ENCODE peak calls at places on chromosomes 13 and 19, in ten cellular contexts. One of them, this sample, is unnamed.

GRCh38 chr19:588758-589692 is 656 bp upstream of the HCN2 start:
- DNase-seq in mammary epithelial cell: no peak
- DNase-seq in brain microvascular endothelial cell: no peak
- DNase-seq in ovary: no peak
- DNase-seq in A549: peak
- DNase-seq in fibroblast of the aortic adventitia: no peak
- DNase-seq in MCF 10A: no peak
- DNase-seq in type B pancreatic cell: no peak
- DNase-seq in astrocyte of the spinal cord: no peak
- DNase-seq in fibroblast of mammary gland: no peak
- DNase-seq in this sample: no peak

GRCh38 chr13:44153536-44153935 is 220.1 kb upstream of the SERP2 start:
- DNase-seq in astrocyte of the spinal cord: no peak
- DNase-seq in type B pancreatic cell: no peak
- DNase-seq in ovary: no peak
- DNase-seq in brain microvascular endothelial cell: no peak
- DNase-seq in A549: no peak
- DNase-seq in fibroblast of the aortic adventitia: no peak
- DNase-seq in MCF 10A: no peak
- DNase-seq in mammary epithelial cell: no peak
- DNase-seq in fibroblast of mammary gland: no peak
- DNase-seq in this sample: peak

GRCh38 chr13:27200413-27201066 is 28.9 kb upstream of the USP12 start:
- DNase-seq in ovary: no peak
- DNase-seq in MCF 10A: no peak
- DNase-seq in type B pancreatic cell: no peak
- DNase-seq in mammary epithelial cell: no peak
- DNase-seq in A549: no peak
- DNase-seq in astrocyte of the spinal cord: no peak
- DNase-seq in brain microvascular endothelial cell: no peak
- DNase-seq in fibroblast of the aortic adventitia: peak
- DNase-seq in fibroblast of mammary gland: no peak
- DNase-seq in this sample: no peak

GRCh38 chr13:95338905-95339304 is 37.7 kb upstream of the ABCC4 start:
- DNase-seq in fibroblast of the aortic adventitia: no peak
- DNase-seq in MCF 10A: no peak
- DNase-seq in type B pancreatic cell: no peak
- DNase-seq in mammary epithelial cell: no peak
- DNase-seq in A549: no peak
- DNase-seq in brain microvascular endothelial cell: no peak
- DNase-seq in ovary: no peak
- DNase-seq in astrocyte of the spinal cord: no peak
- DNase-seq in fibroblast of mammary gland: no peak
- DNase-seq in this sample: no peak

GRCh38 chr13:109974354-109974753 is 188.0 kb upstream of the IRS2 start:
- DNase-seq in fibroblast of mammary gland: peak
- DNase-seq in brain microvascular endothelial cell: peak
- DNase-seq in A549: no peak
- DNase-seq in MCF 10A: no peak
- DNase-seq in ovary: no peak
- DNase-seq in fibroblast of the aortic adventitia: peak
- DNase-seq in mammary epithelial cell: no peak
- DNase-seq in type B pancreatic cell: no peak
- DNase-seq in astrocyte of the spinal cord: no peak
- DNase-seq in this sample: no peak

GRCh38 chr19:18089726-18090125 is 3.0 kb upstream of the IL12RB1 start:
- DNase-seq in mammary epithelial cell: no peak
- DNase-seq in astrocyte of the spinal cord: no peak
- DNase-seq in type B pancreatic cell: no peak
- DNase-seq in fibroblast of the aortic adventitia: no peak
- DNase-seq in fibroblast of mammary gland: no peak
- DNase-seq in MCF 10A: no peak
- DNase-seq in A549: no peak
- DNase-seq in brain microvascular endothelial cell: no peak
- DNase-seq in ovary: no peak
- DNase-seq in this sample: no peak

GRCh38 chr13:42420304-42420703 is 148.4 kb downstream of the AKAP11 start:
- DNase-seq in fibroblast of the aortic adventitia: no peak
- DNase-seq in type B pancreatic cell: no peak
- DNase-seq in ovary: no peak
- DNase-seq in mammary epithelial cell: no peak
- DNase-seq in fibroblast of mammary gland: no peak
- DNase-seq in brain microvascular endothelial cell: no peak
- DNase-seq in A549: no peak
- DNase-seq in MCF 10A: no peak
- DNase-seq in astrocyte of the spinal cord: no peak
- DNase-seq in this sample: no peak

GRCh38 chr19:7914099-7914498 is 531 bp upstream of the TGFBR3L start:
- DNase-seq in type B pancreatic cell: no peak
- DNase-seq in A549: no peak
- DNase-seq in ovary: no peak
- DNase-seq in mammary epithelial cell: no peak
- DNase-seq in MCF 10A: no peak
- DNase-seq in fibroblast of the aortic adventitia: no peak
- DNase-seq in brain microvascular endothelial cell: no peak
- DNase-seq in astrocyte of the spinal cord: no peak
- DNase-seq in fibroblast of mammary gland: no peak
- DNase-seq in this sample: no peak

GRCh38 chr13:105735269-105735668 is 800.2 kb downstream of the EFNB2 start:
- DNase-seq in ovary: no peak
- DNase-seq in fibroblast of mammary gland: no peak
- DNase-seq in brain microvascular endothelial cell: no peak
- DNase-seq in fibroblast of the aortic adventitia: no peak
- DNase-seq in A549: no peak
- DNase-seq in MCF 10A: no peak
- DNase-seq in astrocyte of the spinal cord: peak
- DNase-seq in type B pancreatic cell: no peak
- DNase-seq in mammary epithelial cell: no peak
- DNase-seq in this sample: no peak

GRCh38 chr19:29384676-29385075 is 141.1 kb upstream of the VSTM2B start:
- DNase-seq in A549: no peak
- DNase-seq in ovary: peak
- DNase-seq in mammary epithelial cell: no peak
- DNase-seq in fibroblast of mammary gland: no peak
- DNase-seq in MCF 10A: no peak
- DNase-seq in type B pancreatic cell: no peak
- DNase-seq in fibroblast of the aortic adventitia: no peak
- DNase-seq in brain microvascular endothelial cell: no peak
- DNase-seq in astrocyte of the spinal cord: no peak
- DNase-seq in this sample: no peak

GRCh38 chr19:17376935-17377600 is at the start of gene PLVAP:
- DNase-seq in ovary: no peak
- DNase-seq in A549: no peak
- DNase-seq in fibroblast of the aortic adventitia: no peak
- DNase-seq in MCF 10A: no peak
- DNase-seq in astrocyte of the spinal cord: no peak
- DNase-seq in type B pancreatic cell: no peak
- DNase-seq in mammary epithelial cell: no peak
- DNase-seq in brain microvascular endothelial cell: no peak
- DNase-seq in fibroblast of mammary gland: no peak
- DNase-seq in this sample: no peak

GRCh38 chr19:12564016-12564664 is 12.9 kb upstream of the ZNF564 start:
- DNase-seq in ovary: peak
- DNase-seq in A549: peak
- DNase-seq in astrocyte of the spinal cord: peak
- DNase-seq in brain microvascular endothelial cell: peak
- DNase-seq in fibroblast of the aortic adventitia: peak
- DNase-seq in type B pancreatic cell: peak
- DNase-seq in fibroblast of mammary gland: peak
- DNase-seq in mammary epithelial cell: peak
- DNase-seq in MCF 10A: peak
- DNase-seq in this sample: peak

GRCh38 chr19:23978068-23978467 is 63.4 kb downstream of the ZNF726 start:
- DNase-seq in brain microvascular endothelial cell: no peak
- DNase-seq in A549: no peak
- DNase-seq in astrocyte of the spinal cord: no peak
- DNase-seq in MCF 10A: no peak
- DNase-seq in type B pancreatic cell: no peak
- DNase-seq in mammary epithelial cell: no peak
- DNase-seq in ovary: no peak
- DNase-seq in fibroblast of mammary gland: no peak
- DNase-seq in fibroblast of the aortic adventitia: no peak
- DNase-seq in this sample: no peak

DNA sequence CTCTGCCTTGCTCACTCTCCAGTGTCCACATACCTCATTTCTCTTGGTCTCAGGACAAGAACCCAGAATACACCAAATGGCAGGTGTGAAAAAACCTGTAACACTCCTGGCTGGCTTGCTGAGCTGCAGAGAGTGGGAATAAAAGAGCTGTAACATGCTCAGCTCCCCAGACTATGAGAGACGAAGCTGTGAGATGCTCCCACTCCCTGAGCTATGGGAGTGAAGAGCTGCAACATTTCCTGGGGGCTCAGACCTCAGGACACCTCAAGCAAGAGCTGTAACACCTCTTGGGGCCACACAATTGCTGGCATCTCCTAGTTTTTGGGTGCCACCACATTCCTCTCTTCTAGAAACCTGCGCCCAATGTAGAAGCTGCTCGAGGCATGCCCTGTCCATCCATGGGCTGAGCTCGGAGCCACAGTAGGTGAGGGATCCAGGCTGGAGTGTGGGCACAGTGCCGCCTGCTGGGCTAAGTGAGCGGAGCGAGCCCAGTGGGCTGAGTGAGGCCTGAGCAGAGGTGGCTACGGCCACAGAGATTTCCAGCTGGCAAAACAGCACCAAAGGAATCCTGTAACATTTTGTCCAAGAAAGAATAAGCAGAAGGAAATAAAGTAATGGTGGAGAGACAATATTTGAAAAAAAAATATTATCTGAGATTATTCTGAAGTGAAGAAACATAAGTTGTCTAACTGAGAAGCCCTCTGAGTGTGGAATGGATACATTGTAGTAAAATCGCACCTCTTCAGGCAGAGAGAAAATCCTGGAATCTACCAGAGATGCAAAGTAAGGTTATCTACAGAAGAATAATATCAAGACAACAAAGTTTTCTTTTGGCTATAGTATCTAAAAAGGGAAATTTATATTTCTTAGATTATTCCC is 186.2 kb upstream of the PCDH9 start:
- DNase-seq in ovary: no peak
- DNase-seq in fibroblast of mammary gland: peak
- DNase-seq in astrocyte of the spinal cord: peak
- DNase-seq in fibroblast of the aortic adventitia: peak
- DNase-seq in brain microvascular endothelial cell: peak
- DNase-seq in mammary epithelial cell: peak
- DNase-seq in A549: peak
- DNase-seq in type B pancreatic cell: no peak
- DNase-seq in MCF 10A: peak
- DNase-seq in this sample: no peak
- TF ChIP-seq CTCF in ovary: no peak
- TF ChIP-seq CTCF in fibroblast of mammary gland: peak
- TF ChIP-seq CTCF in astrocyte of the spinal cord: peak
- TF ChIP-seq CTCF in fibroblast of the aortic adventitia: peak
- TF ChIP-seq CTCF in brain microvascular endothelial cell: peak
- TF ChIP-seq CTCF in mammary epithelial cell: peak
- TF ChIP-seq CTCF in A549: peak
- TF ChIP-seq CTCF in type B pancreatic cell: peak
- TF ChIP-seq CTCF in MCF 10A: peak
- TF ChIP-seq CTCF in this sample: peak

DNA sequence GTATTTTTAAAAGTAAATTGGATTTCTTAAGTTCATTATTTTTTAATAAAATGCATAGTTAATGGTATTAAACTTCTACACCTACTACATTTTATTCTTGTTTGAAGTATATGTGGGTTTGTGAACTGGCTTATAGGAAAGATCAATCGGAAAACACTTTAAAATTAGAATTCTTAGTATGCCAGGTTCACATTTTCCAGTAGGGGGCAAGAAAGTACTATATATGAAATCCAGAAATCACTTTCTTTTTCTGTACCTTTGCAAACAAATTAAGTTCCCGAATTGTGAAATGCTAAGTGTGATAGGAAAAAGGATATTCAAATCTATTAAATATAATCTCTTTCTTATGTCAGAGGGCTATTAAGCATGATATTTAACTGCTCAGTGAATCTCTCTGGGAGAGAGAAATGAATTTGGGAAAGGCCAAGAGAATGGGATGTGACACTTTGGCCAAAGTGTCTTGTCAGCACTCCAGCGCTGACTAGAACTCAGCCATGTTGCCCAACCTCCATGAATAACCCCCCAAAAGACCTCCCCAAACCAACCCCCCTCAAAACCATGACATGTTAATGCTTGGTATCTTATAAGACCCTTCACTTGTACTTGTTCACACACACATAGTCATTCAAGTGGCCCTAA is 122.6 kb upstream of the SLC10A2 start:
- DNase-seq in mammary epithelial cell: peak
- DNase-seq in fibroblast of the aortic adventitia: peak
- DNase-seq in brain microvascular endothelial cell: no peak
- DNase-seq in fibroblast of mammary gland: peak
- DNase-seq in astrocyte of the spinal cord: peak
- DNase-seq in type B pancreatic cell: no peak
- DNase-seq in MCF 10A: peak
- DNase-seq in A549: peak
- DNase-seq in ovary: no peak
- DNase-seq in this sample: no peak
- TF ChIP-seq CTCF in mammary epithelial cell: peak
- TF ChIP-seq CTCF in fibroblast of the aortic adventitia: peak
- TF ChIP-seq CTCF in brain microvascular endothelial cell: peak
- TF ChIP-seq CTCF in fibroblast of mammary gland: peak
- TF ChIP-seq CTCF in astrocyte of the spinal cord: peak
- TF ChIP-seq CTCF in type B pancreatic cell: peak
- TF ChIP-seq CTCF in MCF 10A: peak
- TF ChIP-seq CTCF in A549: peak
- TF ChIP-seq CTCF in ovary: no peak
- TF ChIP-seq CTCF in this sample: peak

GRCh38 chr13:112366907-112367646 is 9.1 kb upstream of the SPACA7 start:
- DNase-seq in MCF 10A: no peak
- DNase-seq in mammary epithelial cell: no peak
- DNase-seq in fibroblast of the aortic adventitia: no peak
- DNase-seq in ovary: no peak
- DNase-seq in brain microvascular endothelial cell: no peak
- DNase-seq in A549: no peak
- DNase-seq in astrocyte of the spinal cord: no peak
- DNase-seq in type B pancreatic cell: no peak
- DNase-seq in fibroblast of mammary gland: no peak
- DNase-seq in this sample: peak
- TF ChIP-seq CTCF in MCF 10A: no peak
- TF ChIP-seq CTCF in mammary epithelial cell: no peak
- TF ChIP-seq CTCF in fibroblast of the aortic adventitia: no peak
- TF ChIP-seq CTCF in ovary: no peak
- TF ChIP-seq CTCF in brain microvascular endothelial cell: no peak
- TF ChIP-seq CTCF in A549: no peak
- TF ChIP-seq CTCF in astrocyte of the spinal cord: no peak
- TF ChIP-seq CTCF in type B pancreatic cell: no peak
- TF ChIP-seq CTCF in fibroblast of mammary gland: no peak
- TF ChIP-seq CTCF in this sample: no peak

GRCh38 chr13:25839356-25839755 is 212.5 kb downstream of the SHISA2 start:
- DNase-seq in mammary epithelial cell: no peak
- DNase-seq in fibroblast of the aortic adventitia: no peak
- DNase-seq in MCF 10A: no peak
- DNase-seq in type B pancreatic cell: no peak
- DNase-seq in astrocyte of the spinal cord: no peak
- DNase-seq in fibroblast of mammary gland: no peak
- DNase-seq in A549: no peak
- DNase-seq in brain microvascular endothelial cell: no peak
- DNase-seq in ovary: no peak
- DNase-seq in this sample: no peak
- TF ChIP-seq CTCF in mammary epithelial cell: no peak
- TF ChIP-seq CTCF in fibroblast of the aortic adventitia: no peak
- TF ChIP-seq CTCF in MCF 10A: no peak
- TF ChIP-seq CTCF in type B pancreatic cell: no peak
- TF ChIP-seq CTCF in astrocyte of the spinal cord: no peak
- TF ChIP-seq CTCF in fibroblast of mammary gland: no peak
- TF ChIP-seq CTCF in A549: no peak
- TF ChIP-seq CTCF in brain microvascular endothelial cell: no peak
- TF ChIP-seq CTCF in ovary: no peak
- TF ChIP-seq CTCF in this sample: no peak